ENCODE peak calls at places on chromosomes 6 and 20, in seven cellular contexts. P, V, E, S, C, D and Y are unnamed samples.

GRCh38 chr6:79117752-79118151 is 39.7 kb upstream of the PHIP start:
- DNase-seq in P (no peak), V (no peak), E (no peak), S (no peak), C (peak), D (peak), Y (no peak)

GRCh38 chr20:33674294-33675126 is at the start of gene NECAB3:
- DNase-seq in P (peak), V (peak), E (no peak), S (peak), C (peak), D (peak), Y (peak)

GRCh38 chr6:1593958-1594314 is 15.8 kb upstream of the FOXC1 start:
- DNase-seq in P (no peak), V (no peak), E (no peak), S (no peak), C (no peak), D (no peak), Y (no peak)

GRCh38 chr6:132961610-132962009 is 147.2 kb downstream of the RPS12 start:
- DNase-seq in P (no peak), V (no peak), E (no peak), S (peak), C (peak), D (no peak), Y (no peak)

GRCh38 chr6:150527100-150527499 is 72.6 kb upstream of the PLEKHG1 start:
- DNase-seq in P (peak), V (no peak), E (peak), S (no peak), C (peak), D (no peak), Y (no peak)

GRCh38 chr6:131368077-131368911 is 204.7 kb upstream of the ARG1 start:
- DNase-seq in P (no peak), V (peak), E (peak), S (peak), C (no peak), D (no peak), Y (no peak)

GRCh38 chr20:47090835-47091234 is 196.2 kb downstream of the EYA2 start:
- DNase-seq in P (no peak), V (no peak), E (no peak), S (no peak), C (no peak), D (no peak), Y (no peak)

GRCh38 chr20:7090753-7091310 is 323.3 kb downstream of the BMP2 start:
- DNase-seq in P (no peak), V (no peak), E (no peak), S (no peak), C (peak), D (no peak), Y (no peak)

GRCh38 chr6:146984251-146984924 is 219.8 kb upstream of the STXBP5 start:
- DNase-seq in P (peak), V (no peak), E (peak), S (no peak), C (no peak), D (no peak), Y (no peak)

GRCh38 chr20:18431206-18431605 is 35.6 kb downstream of the DZANK1 start:
- DNase-seq in P (no peak), V (no peak), E (no peak), S (no peak), C (no peak), D (no peak), Y (no peak)

GRCh38 chr20:47781631-47782030 is 3.6 kb downstream of the SULF2 start:
- DNase-seq in P (no peak), V (no peak), E (no peak), S (no peak), C (no peak), D (no peak), Y (no peak)

GRCh38 chr20:4036351-4036750 is 21.0 kb upstream of the RNF24 start:
- DNase-seq in P (no peak), V (no peak), E (no peak), S (no peak), C (no peak), D (no peak), Y (no peak)

GRCh38 chr6:139364302-139364981 is 10.0 kb downstream of the CITED2 start:
- DNase-seq in P (peak), V (peak), E (peak), S (peak), C (peak), D (no peak), Y (peak)

DNA sequence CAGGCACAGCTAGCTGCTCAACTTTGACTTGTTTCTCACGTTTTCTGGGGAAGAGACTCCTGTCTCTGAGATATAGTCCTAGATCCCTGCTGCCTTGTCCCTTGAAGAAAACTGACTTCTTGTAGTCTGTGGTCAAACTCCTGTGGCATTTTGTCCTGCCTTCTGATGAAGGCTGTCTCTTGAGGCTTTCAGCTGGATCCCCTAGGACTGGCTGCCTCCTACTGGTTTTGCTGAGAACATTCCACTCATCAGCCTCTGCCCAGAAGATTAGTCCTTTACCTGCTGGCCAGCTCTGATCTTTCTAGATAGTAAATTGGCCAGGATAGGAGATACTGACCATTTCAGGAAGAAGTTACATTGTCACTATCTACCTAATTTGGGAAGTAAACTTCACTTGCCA is 71.9 kb upstream of the CNR1 start:
- DNase-seq in P (no peak), V (peak), E (no peak), S (peak), C (peak), D (peak), Y (peak)
- TF ChIP-seq CTCF in P (no peak), V (peak), E (no peak), S (peak), C (peak), D (peak), Y (no peak)

GRCh38 chr20:58441723-58442122 is 52.7 kb downstream of the VAPB start:
- DNase-seq in P (no peak), V (no peak), E (no peak), S (no peak), C (no peak), D (no peak), Y (no peak)
- TF ChIP-seq CTCF in P (no peak), V (no peak), E (no peak), S (no peak), C (no peak), D (no peak), Y (no peak)

GRCh38 chr20:25081065-25081729 is 744 bp downstream of the VSX1 start:
- DNase-seq in P (no peak), V (no peak), E (no peak), S (peak), C (no peak), D (no peak), Y (no peak)
- TF ChIP-seq CTCF in P (no peak), V (no peak), E (no peak), S (peak), C (no peak), D (peak), Y (no peak)

GRCh38 chr6:37099442-37099841 is 70.5 kb upstream of the PIM1 start:
- DNase-seq in P (no peak), V (no peak), E (no peak), S (no peak), C (peak), D (no peak), Y (no peak)
- TF ChIP-seq CTCF in P (no peak), V (no peak), E (no peak), S (no peak), C (no peak), D (no peak), Y (no peak)

DNA sequence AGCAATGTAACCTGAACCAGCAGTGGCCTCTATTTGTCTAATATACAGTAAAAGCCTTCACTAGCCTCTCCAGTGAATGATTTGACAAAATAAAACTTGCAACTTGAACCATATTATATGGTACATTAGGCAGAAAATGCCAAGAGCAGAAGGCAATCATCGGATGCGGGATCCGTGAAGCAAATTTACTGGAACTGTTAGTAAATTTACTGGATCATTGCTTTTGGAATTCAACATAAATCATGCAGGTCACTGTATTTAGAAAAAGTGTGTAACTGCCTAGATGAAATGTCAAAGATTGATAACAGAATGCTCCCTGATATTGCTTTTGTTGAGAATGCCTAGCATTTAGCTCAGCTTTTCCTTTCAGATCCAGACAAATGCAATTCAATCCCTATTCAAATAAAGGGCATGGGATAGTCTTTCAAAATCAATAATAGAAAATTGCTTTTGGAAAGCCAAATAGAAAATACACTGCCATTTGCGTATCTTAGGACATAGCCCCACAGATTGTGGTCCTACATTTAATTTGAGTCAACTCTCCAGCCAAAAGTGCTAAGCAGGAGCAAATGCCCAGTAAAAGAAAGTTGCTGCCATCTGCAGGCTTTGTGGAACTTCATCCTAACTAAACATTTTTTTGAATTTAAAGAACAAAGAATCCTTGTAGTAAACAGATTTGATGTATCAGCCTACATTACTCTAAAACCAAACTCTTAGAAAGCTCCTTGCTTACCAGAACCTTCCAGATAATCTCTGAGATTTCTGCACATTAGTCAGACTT is 109.5 kb upstream of the HSF2 start:
- DNase-seq in P (peak), V (no peak), E (peak), S (peak), C (peak), D (peak), Y (peak)
- TF ChIP-seq CTCF in P (peak), V (no peak), E (peak), S (peak), C (peak), D (peak), Y (no peak)